ENCODE peak calls at places on chromosome 6, in four cellular contexts. One of them, this sample, is unnamed. For H3K4me1, the result is how much of the 10 kb centered on the place peaks cover.

GRCh38 chr6:7195330-7196018 is 87.7 kb downstream of the RREB1 start:
- DNase-seq in adipocyte: no peak
- DNase-seq in DND-41: no peak
- DNase-seq in pancreas: no peak
- DNase-seq in this sample: no peak

GRCh38 chr6:44917430-44917829 is 410.7 kb upstream of the RUNX2 start:
- DNase-seq in pancreas: no peak
- DNase-seq in DND-41: no peak
- DNase-seq in adipocyte: peak
- DNase-seq in this sample: no peak

GRCh38 chr6:35425284-35425683 is 26.9 kb upstream of the FANCE start:
- DNase-seq in adipocyte: peak
- DNase-seq in pancreas: no peak
- DNase-seq in DND-41: no peak
- DNase-seq in this sample: no peak

GRCh38 chr6:111038534-111039252 is 48.6 kb upstream of the SLC16A10 start:
- DNase-seq in pancreas: no peak
- DNase-seq in DND-41: no peak
- DNase-seq in adipocyte: no peak
- DNase-seq in this sample: no peak

GRCh38 chr6:155013457-155013876 is 18.4 kb downstream of the TIAM2 start:
- DNase-seq in DND-41: no peak
- DNase-seq in pancreas: no peak
- DNase-seq in adipocyte: no peak
- DNase-seq in this sample: no peak

GRCh38 chr6:69866351-69867074 is at the start of gene COL19A1:
- DNase-seq in adipocyte: peak
- DNase-seq in DND-41: no peak
- DNase-seq in pancreas: peak
- DNase-seq in this sample: peak

GRCh38 chr6:6591778-6592388 is 3.4 kb downstream of the LY86 start:
- DNase-seq in adipocyte: no peak
- DNase-seq in pancreas: no peak
- DNase-seq in DND-41: no peak
- DNase-seq in this sample: no peak

GRCh38 chr6:165939047-165939446 is 228.6 kb downstream of the TBXT start:
- DNase-seq in DND-41: no peak
- DNase-seq in adipocyte: no peak
- DNase-seq in pancreas: no peak
- DNase-seq in this sample: no peak

GRCh38 chr6:32973144-32973854 is 4.9 kb downstream of the BRD2 start:
- DNase-seq in adipocyte: peak
- DNase-seq in pancreas: peak
- DNase-seq in DND-41: peak
- DNase-seq in this sample: peak

GRCh38 chr6:63418741-63419140 is 99.0 kb upstream of the LGSN start:
- DNase-seq in pancreas: no peak
- DNase-seq in adipocyte: no peak
- DNase-seq in DND-41: no peak
- DNase-seq in this sample: no peak

GRCh38 chr6:53192590-53193232 is 44.1 kb upstream of the GCM1 start:
- DNase-seq in DND-41: no peak
- DNase-seq in pancreas: no peak
- DNase-seq in adipocyte: peak
- DNase-seq in this sample: no peak

GRCh38 chr6:125358898-125359297 is 57.1 kb upstream of the HDDC2 start:
- DNase-seq in pancreas: no peak
- DNase-seq in DND-41: no peak
- DNase-seq in adipocyte: no peak
- DNase-seq in this sample: no peak

GRCh38 chr6:139778688-139779087 is 404.2 kb upstream of the CITED2 start:
- DNase-seq in DND-41: no peak
- DNase-seq in pancreas: no peak
- DNase-seq in adipocyte: peak
- DNase-seq in this sample: no peak

GRCh38 chr6:43887340-43887858 is 117.4 kb downstream of the VEGFA start:
- DNase-seq in adipocyte: no peak
- DNase-seq in pancreas: peak
- DNase-seq in DND-41: no peak
- DNase-seq in this sample: no peak

GRCh38 chr6:43886067-43886461 is 116.1 kb downstream of the VEGFA start:
- DNase-seq in adipocyte: no peak
- DNase-seq in pancreas: peak
- DNase-seq in DND-41: no peak
- DNase-seq in this sample: no peak

GRCh38 chr6:43890197-43891062 is 120.4 kb downstream of the VEGFA start:
- DNase-seq in adipocyte: no peak
- DNase-seq in DND-41: no peak
- DNase-seq in pancreas: peak
- DNase-seq in this sample: no peak

GRCh38 chr6:43886717-43887339 is 116.8 kb downstream of the VEGFA start:
- DNase-seq in pancreas: peak
- DNase-seq in adipocyte: no peak
- DNase-seq in DND-41: no peak
- DNase-seq in this sample: no peak

GRCh38 chr6:43887906-43888683 is 118.1 kb downstream of the VEGFA start:
- DNase-seq in DND-41: no peak
- DNase-seq in pancreas: peak
- DNase-seq in adipocyte: no peak
- DNase-seq in this sample: no peak
- H3K4me3 ChIP-seq in DND-41: no peak
- H3K4me3 ChIP-seq in pancreas: no peak
- H3K4me3 ChIP-seq in adipocyte: no peak
- H3K4me3 ChIP-seq in this sample: no peak

GRCh38 chr6:131951576-131952230 is 531 bp upstream of the CCN2 start:
- DNase-seq in adipocyte: peak
- DNase-seq in DND-41: no peak
- DNase-seq in pancreas: no peak
- DNase-seq in this sample: no peak
- H3K4me1 ChIP-seq in adipocyte: under half
- H3K4me1 ChIP-seq in DND-41: under half
- H3K4me1 ChIP-seq in pancreas: under half
- H3K4me1 ChIP-seq in this sample: under half

DNA sequence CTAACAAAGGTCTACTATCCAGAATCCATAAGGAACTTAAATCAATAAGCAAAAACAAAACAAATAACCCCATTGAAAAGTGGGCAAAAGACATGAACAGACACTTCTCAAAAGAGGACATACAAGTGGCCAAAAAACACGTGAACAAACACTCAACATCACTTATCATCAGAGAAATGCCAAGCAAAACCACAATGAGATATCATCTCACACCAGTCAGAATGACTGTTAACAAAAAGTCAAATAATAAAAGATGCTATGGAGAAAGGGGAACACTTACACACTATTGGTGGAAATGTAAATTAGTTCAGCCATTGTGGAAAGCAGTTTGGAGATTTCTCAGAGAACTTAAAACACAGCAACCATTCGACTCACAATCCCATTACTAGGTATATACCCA is 19.4 kb upstream of the VNN1 start:
- DNase-seq in pancreas: no peak
- DNase-seq in adipocyte: no peak
- DNase-seq in DND-41: no peak
- DNase-seq in this sample: no peak
- H3K4me3 ChIP-seq in pancreas: no peak
- H3K4me3 ChIP-seq in adipocyte: no peak
- H3K4me3 ChIP-seq in DND-41: no peak
- H3K4me3 ChIP-seq in this sample: no peak

DNA sequence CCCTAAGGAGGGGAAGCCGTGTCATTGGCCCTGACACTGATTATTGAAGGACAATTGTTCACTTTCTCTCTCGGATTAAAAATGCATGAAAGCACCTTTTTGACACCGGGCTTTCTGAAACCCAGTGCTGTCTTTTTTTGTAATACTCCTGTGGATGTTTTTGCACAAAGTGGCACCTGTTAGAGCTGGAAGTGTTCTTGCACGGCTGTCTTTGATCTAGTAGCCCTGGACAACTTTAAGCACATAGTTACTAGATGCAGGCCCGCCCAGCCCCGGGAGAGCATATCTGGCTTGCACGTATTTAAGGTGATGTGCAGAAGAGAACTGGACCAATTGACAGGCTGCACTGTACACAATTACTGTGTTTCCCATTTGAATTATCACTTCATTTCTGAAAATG is 72.6 kb downstream of the ARID1B start:
- DNase-seq in adipocyte: no peak
- DNase-seq in pancreas: no peak
- DNase-seq in DND-41: no peak
- DNase-seq in this sample: no peak
- H3K4me1 ChIP-seq in adipocyte: under half
- H3K4me1 ChIP-seq in pancreas: under half
- H3K4me1 ChIP-seq in DND-41: under half
- H3K4me1 ChIP-seq in this sample: half or more

GRCh38 chr6:138545621-138545980 is 46.3 kb upstream of the NHSL1 start:
- DNase-seq in pancreas: peak
- DNase-seq in DND-41: no peak
- DNase-seq in adipocyte: no peak
- DNase-seq in this sample: no peak
- H3K4me3 ChIP-seq in pancreas: peak
- H3K4me3 ChIP-seq in DND-41: no peak
- H3K4me3 ChIP-seq in adipocyte: peak
- H3K4me3 ChIP-seq in this sample: no peak

DNA sequence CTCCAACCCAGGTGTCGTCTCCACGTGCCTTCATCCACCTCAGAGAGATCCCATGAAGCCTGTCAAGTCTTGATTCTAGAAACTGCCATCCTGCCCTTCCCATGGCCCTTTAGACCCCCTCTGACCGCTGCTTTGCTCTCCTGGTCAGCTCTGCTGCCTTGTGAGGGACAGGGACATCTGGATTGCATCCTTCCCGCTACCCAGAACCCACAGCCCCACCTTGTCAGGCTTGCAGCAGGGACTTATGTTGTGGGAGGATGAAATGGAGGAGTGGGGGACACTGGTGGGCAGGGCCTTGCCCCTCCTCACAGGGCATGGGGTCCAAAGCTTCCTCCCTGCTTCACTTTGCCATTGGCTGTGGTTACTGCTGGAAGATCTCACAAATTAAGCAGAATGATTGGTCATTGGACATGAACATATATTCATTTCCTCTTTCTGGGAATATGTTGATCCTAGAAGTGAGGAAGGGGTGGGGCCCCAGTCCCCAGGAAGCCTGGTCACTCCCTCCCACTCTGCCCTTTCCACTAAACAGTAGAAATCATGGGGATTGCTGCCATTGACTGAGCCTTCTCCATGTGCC is 4.5 kb downstream of the GLP1R start:
- DNase-seq in adipocyte: no peak
- DNase-seq in pancreas: no peak
- DNase-seq in DND-41: no peak
- DNase-seq in this sample: no peak
- H3K4me1 ChIP-seq in adipocyte: under half
- H3K4me1 ChIP-seq in pancreas: under half
- H3K4me1 ChIP-seq in DND-41: under half
- H3K4me1 ChIP-seq in this sample: under half

GRCh38 chr6:151693366-151693765 is 114.1 kb upstream of the ESR1 start:
- DNase-seq in DND-41: no peak
- DNase-seq in pancreas: no peak
- DNase-seq in adipocyte: no peak
- DNase-seq in this sample: no peak

GRCh38 chr6:151692216-151692615 is 115.3 kb upstream of the ESR1 start:
- DNase-seq in adipocyte: no peak
- DNase-seq in DND-41: no peak
- DNase-seq in pancreas: no peak
- DNase-seq in this sample: no peak

GRCh38 chr6:151689499-151690201 is 117.8 kb upstream of the ESR1 start:
- DNase-seq in adipocyte: no peak
- DNase-seq in pancreas: no peak
- DNase-seq in DND-41: no peak
- DNase-seq in this sample: no peak

GRCh38 chr6:151690768-151691562 is 116.5 kb upstream of the ESR1 start:
- DNase-seq in pancreas: no peak
- DNase-seq in adipocyte: peak
- DNase-seq in DND-41: no peak
- DNase-seq in this sample: no peak

GRCh38 chr6:151690303-151690702 is 117.2 kb upstream of the ESR1 start:
- DNase-seq in pancreas: no peak
- DNase-seq in DND-41: no peak
- DNase-seq in adipocyte: no peak
- DNase-seq in this sample: no peak
- H3K4me3 ChIP-seq in pancreas: no peak
- H3K4me3 ChIP-seq in DND-41: no peak
- H3K4me3 ChIP-seq in adipocyte: peak
- H3K4me3 ChIP-seq in this sample: peak

GRCh38 chr6:109279628-109280027 is 102.6 kb downstream of the CD164 start:
- DNase-seq in pancreas: no peak
- DNase-seq in DND-41: no peak
- DNase-seq in adipocyte: no peak
- DNase-seq in this sample: no peak
- H3K4me1 ChIP-seq in pancreas: under half
- H3K4me1 ChIP-seq in DND-41: under half
- H3K4me1 ChIP-seq in adipocyte: under half
- H3K4me1 ChIP-seq in this sample: under half

GRCh38 chr6:81487489-81487888 is 265.0 kb downstream of the TENT5A start:
- DNase-seq in DND-41: no peak
- DNase-seq in adipocyte: no peak
- DNase-seq in pancreas: peak
- DNase-seq in this sample: no peak

GRCh38 chr6:81484251-81484650 is 268.2 kb downstream of the TENT5A start:
- DNase-seq in adipocyte: no peak
- DNase-seq in DND-41: no peak
- DNase-seq in pancreas: no peak
- DNase-seq in this sample: no peak

GRCh38 chr6:81480139-81480538 is 272.3 kb downstream of the TENT5A start:
- DNase-seq in pancreas: no peak
- DNase-seq in adipocyte: peak
- DNase-seq in DND-41: no peak
- DNase-seq in this sample: no peak

GRCh38 chr6:81486234-81486633 is 266.2 kb downstream of the TENT5A start:
- DNase-seq in pancreas: no peak
- DNase-seq in DND-41: no peak
- DNase-seq in adipocyte: no peak
- DNase-seq in this sample: no peak

DNA sequence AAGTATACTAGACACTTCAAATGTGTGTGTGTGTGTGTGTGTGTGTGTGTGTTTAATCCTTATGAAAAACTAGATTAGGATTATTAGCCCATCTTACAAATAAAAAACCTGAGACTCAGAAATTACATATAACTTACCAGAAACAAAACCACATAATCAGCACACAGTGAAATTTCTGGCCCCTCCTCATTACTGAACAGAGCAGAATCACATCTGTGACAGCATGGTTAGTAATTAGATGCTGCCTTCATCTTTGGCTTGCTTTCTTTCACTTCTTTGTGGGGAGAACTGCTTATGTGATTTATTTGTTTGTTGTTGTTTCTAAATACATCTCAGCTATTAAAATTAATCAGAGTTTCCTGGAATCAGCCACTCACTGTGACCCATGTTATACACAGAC is 267.1 kb downstream of the TENT5A start:
- DNase-seq in adipocyte: no peak
- DNase-seq in DND-41: no peak
- DNase-seq in pancreas: no peak
- DNase-seq in this sample: no peak
- H3K4me3 ChIP-seq in adipocyte: no peak
- H3K4me3 ChIP-seq in DND-41: no peak
- H3K4me3 ChIP-seq in pancreas: no peak
- H3K4me3 ChIP-seq in this sample: no peak

This sample was measured in CD8-positive, alpha-beta memory T cell.